ENCODE peak calls at places on chromosomes 5 and 9, in ten cellular contexts. B is lower leg skin; L is upper lobe of left lung; O is T-helper 1 cell; M is Caco-2; E is activated CD8-positive, alpha-beta T cell treated with anti-CD3 and anti-CD28 coated beads for 36 hours; J is foreskin fibroblast; S is posterior cingulate gyrus; F is naive B cell; T is stimulated activated CD4-positive, alpha-beta T cell treated with anti-CD3 and anti-CD28 coated beads, Interleukin-15, amount 100 ng/mL, for 24 hours. X is an unnamed sample.

GRCh38 chr5:10440367-10440990 is 1.2 kb upstream of the ROPN1L start:
- DNase-seq in E (no peak), L (no peak), F (no peak), J (no peak), M (no peak), O (no peak), B (no peak), T (no peak), S (no peak), X (no peak)

GRCh38 chr9:130053504-130054427 is at the start of gene GPR107:
- DNase-seq in E (peak), J (peak), L (peak), S (peak), M (peak), O (peak), F (peak), T (peak), B (peak), X (peak)

GRCh38 chr9:13967011-13967410 is 346.9 kb downstream of the NFIB start:
- DNase-seq in E (no peak), L (no peak), T (no peak), S (no peak), F (no peak), M (no peak), O (no peak), B (no peak), J (no peak), X (peak)

GRCh38 chr9:80994892-80995291 is 694.5 kb downstream of the TLE1 start:
- DNase-seq in L (no peak), E (no peak), B (no peak), O (no peak), S (no peak), M (no peak), J (peak), F (no peak), T (no peak), X (no peak)

GRCh38 chr5:32753765-32754164 is 42.6 kb downstream of the NPR3 start:
- DNase-seq in E (no peak), B (no peak), S (no peak), J (peak), O (no peak), F (no peak), L (no peak), M (no peak), T (no peak), X (no peak)

GRCh38 chr5:59238126-59238902 is 655.2 kb downstream of the PDE4D start:
- DNase-seq in L (no peak), M (no peak), J (no peak), S (no peak), E (peak), T (peak), F (no peak), B (no peak), O (no peak), X (no peak)

GRCh38 chr5:108036484-108036883 is 345.4 kb downstream of the FBXL17 start:
- DNase-seq in M (no peak), O (no peak), L (no peak), E (no peak), B (no peak), J (no peak), F (no peak), S (no peak), T (no peak), X (no peak)

GRCh38 chr9:137445930-137446431 is 4.8 kb upstream of the ENTPD8 start:
- DNase-seq in E (no peak), O (peak), J (no peak), T (no peak), F (no peak), S (no peak), B (no peak), M (no peak), L (peak), X (no peak)

GRCh38 chr5:87361031-87361443 is 51.7 kb downstream of the CCNH start:
- DNase-seq in F (no peak), O (no peak), B (no peak), L (no peak), T (no peak), J (peak), E (no peak), S (no peak), M (no peak), X (no peak)

X was measured in trophoblast cell.